ENCODE peak calls at places on chromosomes 16 and 17, in seven cellular contexts. One of them, this sample, is unnamed.
A peak's percentile ranks its signal among the peaks of the same experiment; 100 is the strongest.

GRCh38 chr16:49485663-49486062 is 112.1 kb downstream of the C16orf78 start:
- DNase-seq in naive thymus-derived CD8-positive, alpha-beta T cell: no peak
- DNase-seq in omental fat pad: no peak
- DNase-seq in activated T-helper 1 cell treated with anti-CD3 and anti-CD28 coated beads, Interleukin-12 subunit alpha, Interleukin-12 subunit beta, Interleukin-2, Interleukin-4 antibody, amounts not matched to agents 30 ng/mL and 10 ng/mL and 1 ng/mL, durations not matched to agents 14 hours and 24 hours and 36 hours: no peak
- DNase-seq in stimulated activated CD8-positive, alpha-beta memory T cell treated with anti-CD3 and anti-CD28 coated beads, Interleukin-15, amount 100 ng/mL, for 4 hours: no peak
- DNase-seq in skeletal muscle cell: no peak
- DNase-seq in fibroblast of lung: no peak
- DNase-seq in this sample: no peak

GRCh38 chr17:70202840-70203239 is 33.5 kb downstream of the KCNJ2 start:
- DNase-seq in activated T-helper 1 cell treated with anti-CD3 and anti-CD28 coated beads, Interleukin-12 subunit alpha, Interleukin-12 subunit beta, Interleukin-2, Interleukin-4 antibody, amounts not matched to agents 30 ng/mL and 10 ng/mL and 1 ng/mL, durations not matched to agents 14 hours and 24 hours and 36 hours: no peak
- DNase-seq in skeletal muscle cell: no peak
- DNase-seq in stimulated activated CD8-positive, alpha-beta memory T cell treated with anti-CD3 and anti-CD28 coated beads, Interleukin-15, amount 100 ng/mL, for 4 hours: no peak
- DNase-seq in omental fat pad: no peak
- DNase-seq in naive thymus-derived CD8-positive, alpha-beta T cell: no peak
- DNase-seq in fibroblast of lung: no peak
- DNase-seq in this sample: no peak

GRCh38 chr17:48505788-48506187 is 25.0 kb downstream of the HOXB1 start:
- DNase-seq in fibroblast of lung: peak; percentile 72
- DNase-seq in stimulated activated CD8-positive, alpha-beta memory T cell treated with anti-CD3 and anti-CD28 coated beads, Interleukin-15, amount 100 ng/mL, for 4 hours: no peak
- DNase-seq in omental fat pad: no peak
- DNase-seq in naive thymus-derived CD8-positive, alpha-beta T cell: no peak
- DNase-seq in skeletal muscle cell: peak; percentile 52
- DNase-seq in activated T-helper 1 cell treated with anti-CD3 and anti-CD28 coated beads, Interleukin-12 subunit alpha, Interleukin-12 subunit beta, Interleukin-2, Interleukin-4 antibody, amounts not matched to agents 30 ng/mL and 10 ng/mL and 1 ng/mL, durations not matched to agents 14 hours and 24 hours and 36 hours: peak; percentile 70
- DNase-seq in this sample: peak; percentile 72

GRCh38 chr17:56779306-56779705 is 54.4 kb downstream of the C17orf67 start:
- DNase-seq in omental fat pad: no peak
- DNase-seq in activated T-helper 1 cell treated with anti-CD3 and anti-CD28 coated beads, Interleukin-12 subunit alpha, Interleukin-12 subunit beta, Interleukin-2, Interleukin-4 antibody, amounts not matched to agents 30 ng/mL and 10 ng/mL and 1 ng/mL, durations not matched to agents 14 hours and 24 hours and 36 hours: no peak
- DNase-seq in fibroblast of lung: no peak
- DNase-seq in skeletal muscle cell: no peak
- DNase-seq in stimulated activated CD8-positive, alpha-beta memory T cell treated with anti-CD3 and anti-CD28 coated beads, Interleukin-15, amount 100 ng/mL, for 4 hours: no peak
- DNase-seq in naive thymus-derived CD8-positive, alpha-beta T cell: no peak
- DNase-seq in this sample: no peak

GRCh38 chr17:40884708-40885512 is at the start of gene KRT20:
- DNase-seq in omental fat pad: no peak
- DNase-seq in fibroblast of lung: no peak
- DNase-seq in activated T-helper 1 cell treated with anti-CD3 and anti-CD28 coated beads, Interleukin-12 subunit alpha, Interleukin-12 subunit beta, Interleukin-2, Interleukin-4 antibody, amounts not matched to agents 30 ng/mL and 10 ng/mL and 1 ng/mL, durations not matched to agents 14 hours and 24 hours and 36 hours: no peak
- DNase-seq in skeletal muscle cell: no peak
- DNase-seq in naive thymus-derived CD8-positive, alpha-beta T cell: no peak
- DNase-seq in stimulated activated CD8-positive, alpha-beta memory T cell treated with anti-CD3 and anti-CD28 coated beads, Interleukin-15, amount 100 ng/mL, for 4 hours: no peak
- DNase-seq in this sample: no peak

GRCh38 chr17:64709481-64709880 is 47.4 kb upstream of the SMURF2 start:
- DNase-seq in activated T-helper 1 cell treated with anti-CD3 and anti-CD28 coated beads, Interleukin-12 subunit alpha, Interleukin-12 subunit beta, Interleukin-2, Interleukin-4 antibody, amounts not matched to agents 30 ng/mL and 10 ng/mL and 1 ng/mL, durations not matched to agents 14 hours and 24 hours and 36 hours: no peak
- DNase-seq in stimulated activated CD8-positive, alpha-beta memory T cell treated with anti-CD3 and anti-CD28 coated beads, Interleukin-15, amount 100 ng/mL, for 4 hours: no peak
- DNase-seq in fibroblast of lung: no peak
- DNase-seq in skeletal muscle cell: no peak
- DNase-seq in omental fat pad: no peak
- DNase-seq in naive thymus-derived CD8-positive, alpha-beta T cell: no peak
- DNase-seq in this sample: no peak

GRCh38 chr16:70349783-70350182 is 3.1 kb downstream of the DDX19A start:
- DNase-seq in fibroblast of lung: no peak
- DNase-seq in naive thymus-derived CD8-positive, alpha-beta T cell: no peak
- DNase-seq in skeletal muscle cell: no peak
- DNase-seq in activated T-helper 1 cell treated with anti-CD3 and anti-CD28 coated beads, Interleukin-12 subunit alpha, Interleukin-12 subunit beta, Interleukin-2, Interleukin-4 antibody, amounts not matched to agents 30 ng/mL and 10 ng/mL and 1 ng/mL, durations not matched to agents 14 hours and 24 hours and 36 hours: no peak
- DNase-seq in omental fat pad: no peak
- DNase-seq in stimulated activated CD8-positive, alpha-beta memory T cell treated with anti-CD3 and anti-CD28 coated beads, Interleukin-15, amount 100 ng/mL, for 4 hours: no peak
- DNase-seq in this sample: no peak

GRCh38 chr17:58595194-58595792 is 80.9 kb upstream of the MTMR4 start:
- DNase-seq in skeletal muscle cell: no peak
- DNase-seq in naive thymus-derived CD8-positive, alpha-beta T cell: no peak
- DNase-seq in fibroblast of lung: no peak
- DNase-seq in stimulated activated CD8-positive, alpha-beta memory T cell treated with anti-CD3 and anti-CD28 coated beads, Interleukin-15, amount 100 ng/mL, for 4 hours: no peak
- DNase-seq in omental fat pad: no peak
- DNase-seq in activated T-helper 1 cell treated with anti-CD3 and anti-CD28 coated beads, Interleukin-12 subunit alpha, Interleukin-12 subunit beta, Interleukin-2, Interleukin-4 antibody, amounts not matched to agents 30 ng/mL and 10 ng/mL and 1 ng/mL, durations not matched to agents 14 hours and 24 hours and 36 hours: no peak
- DNase-seq in this sample: no peak

GRCh38 chr17:82022310-82022980 is at the start of gene CENPX:
- DNase-seq in naive thymus-derived CD8-positive, alpha-beta T cell: no peak
- DNase-seq in activated T-helper 1 cell treated with anti-CD3 and anti-CD28 coated beads, Interleukin-12 subunit alpha, Interleukin-12 subunit beta, Interleukin-2, Interleukin-4 antibody, amounts not matched to agents 30 ng/mL and 10 ng/mL and 1 ng/mL, durations not matched to agents 14 hours and 24 hours and 36 hours: no peak
- DNase-seq in stimulated activated CD8-positive, alpha-beta memory T cell treated with anti-CD3 and anti-CD28 coated beads, Interleukin-15, amount 100 ng/mL, for 4 hours: no peak
- DNase-seq in skeletal muscle cell: no peak
- DNase-seq in fibroblast of lung: no peak
- DNase-seq in omental fat pad: no peak
- DNase-seq in this sample: no peak

GRCh38 chr16:23119570-23119969 is 29.7 kb downstream of the USP31 start:
- DNase-seq in omental fat pad: no peak
- DNase-seq in skeletal muscle cell: peak; percentile 45
- DNase-seq in activated T-helper 1 cell treated with anti-CD3 and anti-CD28 coated beads, Interleukin-12 subunit alpha, Interleukin-12 subunit beta, Interleukin-2, Interleukin-4 antibody, amounts not matched to agents 30 ng/mL and 10 ng/mL and 1 ng/mL, durations not matched to agents 14 hours and 24 hours and 36 hours: no peak
- DNase-seq in fibroblast of lung: peak; percentile 58
- DNase-seq in stimulated activated CD8-positive, alpha-beta memory T cell treated with anti-CD3 and anti-CD28 coated beads, Interleukin-15, amount 100 ng/mL, for 4 hours: no peak
- DNase-seq in naive thymus-derived CD8-positive, alpha-beta T cell: no peak
- DNase-seq in this sample: no peak

GRCh38 chr16:64094992-64095579 is 1026.8 kb downstream of the CDH11 start:
- DNase-seq in naive thymus-derived CD8-positive, alpha-beta T cell: no peak
- DNase-seq in omental fat pad: no peak
- DNase-seq in skeletal muscle cell: peak; percentile 68
- DNase-seq in fibroblast of lung: peak; percentile 31
- DNase-seq in stimulated activated CD8-positive, alpha-beta memory T cell treated with anti-CD3 and anti-CD28 coated beads, Interleukin-15, amount 100 ng/mL, for 4 hours: no peak
- DNase-seq in activated T-helper 1 cell treated with anti-CD3 and anti-CD28 coated beads, Interleukin-12 subunit alpha, Interleukin-12 subunit beta, Interleukin-2, Interleukin-4 antibody, amounts not matched to agents 30 ng/mL and 10 ng/mL and 1 ng/mL, durations not matched to agents 14 hours and 24 hours and 36 hours: no peak
- DNase-seq in this sample: no peak